ENCODE peak calls at places on chromosomes 2 and 18, in four cellular contexts. Y is GM10248, V is heart right ventricle, J is WERI-Rb-1. I is an unnamed sample.
A peak's percentile ranks its signal among the peaks of the same experiment; 100 is the strongest.

GRCh38 chr2:171205551-171205950 is 44.9 kb upstream of the TLK1 start:
- DNase-seq in Y (no peak), V (no peak), J (no peak), I (no peak)

GRCh38 chr2:61993422-61994024 is 88.0 kb downstream of the COMMD1 start:
- DNase-seq in Y (peak; percentile 59), V (no peak), J (peak; percentile 18), I (no peak)

GRCh38 chr2:31136732-31137131 is 1.5 kb downstream of the GALNT14 start:
- DNase-seq in Y (no peak), V (no peak), J (no peak), I (no peak)

GRCh38 chr2:150911766-150912280 is 349.8 kb downstream of the RBM43 start:
- DNase-seq in Y (no peak), V (peak; percentile 18), J (peak; percentile 27), I (no peak)

GRCh38 chr2:180520206-180520605 is 460.2 kb upstream of the UBE2E3 start:
- DNase-seq in Y (no peak), V (no peak), J (peak; percentile 15), I (no peak)

GRCh38 chr2:214839464-214839863 is 30.0 kb upstream of the BARD1 start:
- DNase-seq in Y (no peak), V (no peak), J (no peak), I (no peak)

GRCh38 chr2:72694715-72695496 is 130.9 kb downstream of the EXOC6B start:
- DNase-seq in Y (no peak), V (peak; percentile 65), J (no peak), I (no peak)

GRCh38 chr2:25618676-25619075 is 54.7 kb downstream of the DTNB start:
- DNase-seq in Y (no peak), V (no peak), J (no peak), I (no peak)

GRCh38 chr2:55010149-55010591 is 40.1 kb downstream of the RTN4 start:
- DNase-seq in Y (peak; percentile 48), V (no peak), J (peak; percentile 43), I (no peak)

GRCh38 chr2:81483254-81483653 is 1178.7 kb upstream of the LRRTM1 start:
- DNase-seq in Y (no peak), V (no peak), J (no peak), I (no peak)

GRCh38 chr2:112480540-112481049 is 1.4 kb upstream of the TTL start:
- DNase-seq in Y (peak; percentile 62), V (no peak), J (peak; percentile 34), I (no peak)

GRCh38 chr2:238026953-238027505 is 33.8 kb upstream of the SCLY start:
- DNase-seq in Y (no peak), V (no peak), J (no peak), I (no peak)

GRCh38 chr18:4589056-4589800 is 134.1 kb upstream of the DLGAP1 start:
- DNase-seq in Y (no peak), V (no peak), J (no peak), I (no peak)

GRCh38 chr2:57550912-57551311 is 495.7 kb upstream of the VRK2 start:
- DNase-seq in Y (no peak), V (no peak), J (no peak), I (no peak)

GRCh38 chr2:10417551-10418335 is 30.4 kb downstream of the ODC1 start:
- DNase-seq in Y (no peak), V (no peak), J (no peak), I (no peak)

GRCh38 chr2:43149482-43150107 is 76.8 kb downstream of the ZFP36L2 start:
- DNase-seq in Y (no peak), V (no peak), J (no peak), I (no peak)

GRCh38 chr2:175707322-175707721 is 294.7 kb downstream of the LNPK start:
- DNase-seq in Y (no peak), V (no peak), J (no peak), I (no peak)

GRCh38 chr2:268323-268722 is 3.6 kb downstream of the ACP1 start:
- DNase-seq in Y (no peak), V (no peak), J (no peak), I (no peak)

GRCh38 chr2:47520825-47521665 is 118.1 kb downstream of the MSH2 start:
- DNase-seq in Y (peak; percentile 83), V (peak; percentile 51), J (no peak), I (peak; percentile 80)

GRCh38 chr2:76256689-76257088 is 546.0 kb upstream of the GCFC2 start:
- DNase-seq in Y (no peak), V (no peak), J (no peak), I (no peak)

GRCh38 chr2:38146302-38146916 is 70.5 kb upstream of the CYP1B1 start:
- DNase-seq in Y (peak; percentile 48), V (peak; percentile 17), J (no peak), I (peak; percentile 43)

GRCh38 chr2:39241588-39241987 is 2.2 kb downstream of the CDKL4 start:
- DNase-seq in Y (no peak), V (no peak), J (no peak), I (no peak)

GRCh38 chr2:197599285-197599965 is 76.0 kb downstream of the RFTN2 start:
- DNase-seq in Y (peak; percentile 51), V (no peak), J (no peak), I (no peak)

GRCh38 chr2:237727363-237727762 is 71.2 kb upstream of the RBM44 start:
- DNase-seq in Y (no peak), V (no peak), J (no peak), I (no peak)

GRCh38 chr2:199973703-199974102 is 18.3 kb downstream of the MAIP1 start:
- DNase-seq in Y (no peak), V (no peak), J (no peak), I (no peak)

GRCh38 chr2:9582624-9583023 is 27.0 kb upstream of the ADAM17 start:
- DNase-seq in Y (no peak), V (no peak), J (no peak), I (no peak)

GRCh38 chr2:26001743-26002341 is 19.5 kb upstream of the KIF3C start:
- DNase-seq in Y (no peak), V (peak; percentile 57), J (no peak), I (peak; percentile 90)

GRCh38 chr18:79849328-79850207 is 51.8 kb downstream of the KCNG2 start:
- DNase-seq in Y (no peak), V (no peak), J (no peak), I (peak; percentile 17)

GRCh38 chr2:127872354-127872753 is 13.4 kb downstream of the AMMECR1L start:
- DNase-seq in Y (no peak), V (no peak), J (no peak), I (no peak)

GRCh38 chr2:98704499-98705332 is 26.2 kb downstream of the MGAT4A start:
- DNase-seq in Y (no peak), V (no peak), J (no peak), I (no peak)

GRCh38 chr2:60882971-60883753 is 1.8 kb downstream of the REL start:
- DNase-seq in Y (peak; percentile 28), V (no peak), J (no peak), I (no peak)

DNA sequence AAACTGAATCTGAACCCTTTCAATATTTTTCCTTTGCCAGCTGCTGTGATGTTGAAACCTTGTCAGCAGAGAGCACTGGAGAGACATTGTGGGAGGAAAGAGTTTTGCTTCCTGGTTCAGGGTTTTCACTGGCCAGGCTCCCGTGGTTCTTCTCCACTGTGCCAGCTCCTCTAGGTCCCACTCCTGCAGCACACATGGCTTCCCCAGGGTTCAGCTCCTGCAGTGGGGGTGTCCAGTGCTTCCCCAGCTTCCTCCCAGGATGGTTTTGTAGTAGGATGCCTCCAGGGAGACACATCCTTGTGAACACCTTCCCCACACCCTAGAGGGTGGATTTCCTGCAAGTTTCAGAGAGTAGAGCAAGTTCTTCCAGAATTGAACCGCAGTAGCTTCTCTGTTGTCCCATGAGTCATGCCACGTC is 24.0 kb upstream of the SULT1C3 start:
- DNase-seq in Y (no peak), V (no peak), J (no peak), I (no peak)
- TF ChIP-seq CTCF in Y (peak; percentile 40), V (no peak), J (no peak), I (no peak)

DNA sequence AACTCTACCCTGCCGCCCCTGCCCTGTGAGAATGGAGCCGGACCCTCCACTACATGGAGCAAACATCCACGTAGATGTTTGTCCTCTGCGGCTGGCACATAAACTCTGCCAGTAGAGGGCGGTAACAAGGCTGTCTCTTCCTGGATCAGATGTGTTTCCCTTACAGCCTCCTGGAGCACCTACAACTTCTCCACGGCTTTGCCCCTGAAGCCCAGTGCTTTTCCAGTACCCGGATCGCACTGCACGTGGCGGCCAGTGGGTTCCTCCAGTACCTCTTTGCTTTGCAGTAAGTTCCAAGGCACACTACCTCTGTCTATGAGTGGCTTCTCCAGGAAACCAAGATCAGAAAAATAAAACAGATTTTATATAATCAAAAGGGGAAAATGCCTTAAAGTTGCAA is 651.3 kb downstream of the DCDC2C start:
- DNase-seq in Y (no peak), V (no peak), J (peak; percentile 79), I (no peak)
- TF ChIP-seq CTCF in Y (peak; percentile 50), V (peak; percentile 9), J (peak; percentile 95), I (no peak)

GRCh38 chr2:20080839-20081348 is 29.5 kb upstream of the LAPTM4A start:
- DNase-seq in Y (no peak), V (no peak), J (peak; percentile 35), I (no peak)
- TF ChIP-seq CTCF in Y (no peak), V (no peak), J (no peak), I (no peak)

DNA sequence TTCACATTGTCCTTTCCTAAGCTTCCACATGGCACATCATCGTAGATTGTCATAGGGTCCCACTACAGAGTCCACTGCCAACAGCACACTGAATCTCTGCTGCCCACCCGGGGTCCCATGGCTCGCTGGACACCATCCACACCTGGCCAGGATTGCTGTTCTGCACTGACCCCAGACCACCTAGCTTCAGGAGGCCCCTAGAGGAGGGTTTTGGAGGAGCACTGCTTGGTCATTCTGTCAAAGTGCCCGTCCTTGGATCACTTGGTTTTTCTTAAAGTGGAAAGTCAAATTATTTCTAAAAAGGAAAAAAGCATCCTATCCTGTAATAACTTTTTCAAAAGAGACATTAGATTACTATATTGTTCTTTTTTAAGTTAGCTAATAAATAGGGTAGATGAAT is 59.0 kb downstream of the CHRNA1 start:
- DNase-seq in Y (no peak), V (no peak), J (no peak), I (no peak)
- TF ChIP-seq CTCF in Y (no peak), V (no peak), J (no peak), I (no peak)

GRCh38 chr2:157307021-157307420 is 18.6 kb downstream of the ERMN start:
- DNase-seq in Y (no peak), V (no peak), J (no peak), I (no peak)
- TF ChIP-seq CTCF in Y (no peak), V (no peak), J (no peak), I (peak; percentile 34)

GRCh38 chr2:58553937-58554336 is 312.8 kb upstream of the FANCL start:
- DNase-seq in Y (no peak), V (no peak), J (peak; percentile 38), I (no peak)
- TF ChIP-seq CTCF in Y (peak; percentile 29), V (no peak), J (peak; percentile 71), I (peak; percentile 38)

GRCh38 chr2:157782057-157782845 is 93.9 kb downstream of the ACVR1 start:
- DNase-seq in Y (no peak), V (no peak), J (no peak), I (no peak)
- TF ChIP-seq CTCF in Y (no peak), V (peak; percentile 46), J (peak; percentile 34), I (no peak)